ENCODE peak calls at places on chromosomes 2 and 18, in seven cellular contexts. Z is body of pancreas; Y is suprapubic skin; I is mucosa of descending colon; P is CD4-positive, alpha-beta T cell; B is NB4; F is uterus. L is an unnamed sample.

GRCh38 chr2:10911291-10912075 is at the start of gene KCNF1:
- DNase-seq in F (no peak), Y (peak), P (no peak), Z (peak), B (peak), I (peak), L (no peak)

GRCh38 chr2:190180313-190181065 is 118.0 kb upstream of the MSTN start:
- DNase-seq in I (peak), Z (peak), P (no peak), B (peak), F (peak), Y (peak), L (no peak)

GRCh38 chr2:171185941-171186340 is 25.2 kb upstream of the TLK1 start:
- DNase-seq in B (no peak), P (no peak), I (no peak), Z (no peak), F (no peak), Y (no peak), L (no peak)

GRCh38 chr18:26262156-26262555 is 35.9 kb downstream of the TAF4B start:
- DNase-seq in Y (no peak), Z (no peak), I (no peak), F (no peak), P (no peak), B (no peak), L (no peak)

GRCh38 chr2:10252651-10253050 is 50.1 kb upstream of the HPCAL1 start:
- DNase-seq in Y (no peak), I (peak), P (no peak), B (peak), Z (no peak), F (no peak), L (peak)

GRCh38 chr18:13137939-13138821 is 80.4 kb upstream of the LDLRAD4 start:
- DNase-seq in F (peak), B (peak), Z (peak), Y (no peak), P (peak), I (peak), L (peak)

GRCh38 chr2:184727813-184728212 is 129.5 kb downstream of the ZNF804A start:
- DNase-seq in F (no peak), B (no peak), I (no peak), P (no peak), Z (no peak), Y (no peak), L (no peak)

GRCh38 chr2:43300781-43301586 is 74.6 kb upstream of the ZFP36L2 start:
- DNase-seq in Z (peak), F (no peak), P (no peak), B (no peak), I (no peak), Y (no peak), L (no peak)

GRCh38 chr2:221570321-221571107 is 1.6 kb downstream of the EPHA4 start:
- DNase-seq in Y (no peak), B (no peak), P (peak), F (peak), I (peak), Z (no peak), L (no peak)

GRCh38 chr2:56191617-56192016 is 7.8 kb downstream of the CCDC85A start:
- DNase-seq in I (no peak), Z (no peak), B (peak), Y (no peak), P (no peak), F (no peak), L (no peak)

GRCh38 chr2:239012936-239013669 is 165.2 kb downstream of the TWIST2 start:
- DNase-seq in Y (peak), Z (no peak), I (no peak), F (no peak), P (peak), B (no peak), L (no peak)

GRCh38 chr2:166331468-166331867 is 44.3 kb downstream of the SCN9A start:
- DNase-seq in P (no peak), F (no peak), B (no peak), I (no peak), Z (no peak), Y (no peak), L (no peak)

GRCh38 chr2:105487142-105488069 is 88.6 kb upstream of the FHL2 start:
- DNase-seq in I (peak), Z (no peak), B (no peak), F (no peak), Y (no peak), P (no peak), L (no peak)

GRCh38 chr2:27714851-27715291 is 51.2 kb downstream of the SLC4A1AP start:
- DNase-seq in Z (no peak), P (no peak), I (no peak), F (no peak), Y (no peak), B (no peak), L (no peak)

GRCh38 chr2:157441072-157441454 is 2.8 kb downstream of the CYTIP start:
- DNase-seq in I (no peak), Y (no peak), F (no peak), B (no peak), Z (peak), P (no peak), L (no peak)

GRCh38 chr2:106272202-106272807 is 78.2 kb upstream of the UXS1 start:
- DNase-seq in F (no peak), P (no peak), Z (no peak), I (no peak), Y (peak), B (peak), L (no peak)

GRCh38 chr2:178513876-178514275 is 33.6 kb downstream of the PLEKHA3 start:
- DNase-seq in Y (no peak), Z (no peak), F (no peak), I (no peak), B (no peak), P (no peak), L (no peak)

GRCh38 chr2:88074854-88075292 is 7.2 kb downstream of the SMYD1 start:
- DNase-seq in P (no peak), Z (no peak), F (no peak), B (peak), Y (no peak), I (no peak), L (no peak)

GRCh38 chr18:6504605-6505510 is 90.1 kb upstream of the L3MBTL4 start:
- DNase-seq in Z (no peak), I (no peak), F (no peak), P (no peak), Y (no peak), B (no peak), L (no peak)

GRCh38 chr2:75540994-75541393 is 19.7 kb downstream of the EVA1A start:
- DNase-seq in I (no peak), F (no peak), B (no peak), P (no peak), Y (no peak), Z (no peak), L (no peak)

GRCh38 chr18:48896875-48897511 is 53.8 kb downstream of the SMAD7 start:
- DNase-seq in Z (no peak), F (no peak), B (peak), P (no peak), Y (peak), I (peak), L (peak)

GRCh38 chr2:20567159-20567925 is 83.6 kb downstream of the HS1BP3 start:
- DNase-seq in Y (no peak), B (no peak), P (no peak), F (peak), I (no peak), Z (no peak), L (no peak)

GRCh38 chr2:231617059-231617926 is 24.6 kb downstream of the TEX44 start:
- DNase-seq in I (peak), Y (no peak), F (no peak), B (peak), Z (no peak), P (no peak), L (no peak)

GRCh38 chr2:168064011-168064998 is 183.1 kb downstream of the STK39 start:
- DNase-seq in P (no peak), B (no peak), Y (no peak), Z (no peak), I (no peak), F (no peak), L (no peak)

GRCh38 chr2:27408601-27409320 is 630 bp downstream of the PPM1G start:
- DNase-seq in Z (no peak), P (no peak), F (no peak), B (peak), Y (no peak), I (no peak), L (no peak)

GRCh38 chr2:95760839-95761525 is 169.2 kb downstream of the TRIM43 start:
- DNase-seq in B (peak), I (no peak), Z (no peak), P (no peak), Y (no peak), F (no peak), L (no peak)

GRCh38 chr18:34718610-34719009 is 8.5 kb downstream of the DTNA start:
- DNase-seq in B (no peak), F (no peak), Z (no peak), P (no peak), Y (no peak), I (no peak), L (no peak)

GRCh38 chr2:199462167-199462976 is 4.6 kb upstream of the SATB2 start:
- DNase-seq in F (no peak), P (no peak), B (peak), Z (no peak), Y (peak), I (peak), L (no peak)

GRCh38 chr18:64872710-64873458 is 724.0 kb upstream of the LINC00305 start:
- DNase-seq in Y (no peak), B (no peak), F (no peak), P (no peak), I (no peak), Z (no peak), L (no peak)

GRCh38 chr2:100580474-100581264 is 17.9 kb downstream of the PDCL3 start:
- DNase-seq in Y (no peak), B (peak), I (peak), Z (no peak), P (peak), F (no peak), L (peak)

GRCh38 chr2:39408351-39409136 is 28.5 kb downstream of the MAP4K3 start:
- DNase-seq in I (no peak), Y (no peak), Z (no peak), F (no peak), B (peak), P (no peak), L (no peak)

GRCh38 chr18:39872566-39872965 is 2082.5 kb upstream of the PIK3C3 start:
- DNase-seq in Z (no peak), I (no peak), F (no peak), Y (no peak), B (no peak), P (no peak), L (no peak)

GRCh38 chr2:239554761-239555565 is 154.1 kb upstream of the HDAC4 start:
- DNase-seq in I (no peak), Z (no peak), B (no peak), Y (peak), F (no peak), P (no peak), L (no peak)

GRCh38 chr2:230382108-230382507 is 33.9 kb upstream of the SP100 start:
- DNase-seq in Y (no peak), I (no peak), Z (no peak), F (no peak), B (no peak), P (no peak), L (no peak)

GRCh38 chr2:113157897-113158753 is 15.6 kb upstream of the PSD4 start:
- DNase-seq in Y (no peak), Z (peak), I (no peak), F (no peak), B (no peak), P (no peak), L (no peak)

GRCh38 chr2:223815884-223816570 is 21.4 kb downstream of the AP1S3 start:
- DNase-seq in I (no peak), Y (no peak), P (no peak), B (no peak), Z (no peak), F (no peak), L (no peak)

GRCh38 chr18:78507217-78507616 is 472.4 kb upstream of the SALL3 start:
- DNase-seq in Z (no peak), B (no peak), F (no peak), Y (no peak), P (no peak), I (no peak), L (no peak)

GRCh38 chr18:68428026-68428425 is 286.9 kb downstream of the TMX3 start:
- DNase-seq in Z (no peak), P (no peak), I (no peak), B (no peak), F (no peak), Y (no peak), L (no peak)

GRCh38 chr2:128808462-128809255 is 490.0 kb upstream of the HS6ST1 start:
- DNase-seq in F (no peak), Y (no peak), Z (no peak), I (no peak), B (no peak), P (no peak), L (no peak)

GRCh38 chr2:154713605-154714004 is 15.1 kb downstream of the KCNJ3 start:
- DNase-seq in Y (no peak), Z (no peak), B (no peak), F (no peak), I (no peak), P (no peak), L (no peak)

GRCh38 chr18:37218022-37218590 is 347.5 kb downstream of the CELF4 start:
- DNase-seq in B (no peak), Z (no peak), P (no peak), Y (no peak), I (no peak), F (no peak), L (no peak)
- TF ChIP-seq CTCF in B (no peak), Z (no peak), P (no peak), Y (no peak), I (no peak), F (no peak), L (no peak)

DNA sequence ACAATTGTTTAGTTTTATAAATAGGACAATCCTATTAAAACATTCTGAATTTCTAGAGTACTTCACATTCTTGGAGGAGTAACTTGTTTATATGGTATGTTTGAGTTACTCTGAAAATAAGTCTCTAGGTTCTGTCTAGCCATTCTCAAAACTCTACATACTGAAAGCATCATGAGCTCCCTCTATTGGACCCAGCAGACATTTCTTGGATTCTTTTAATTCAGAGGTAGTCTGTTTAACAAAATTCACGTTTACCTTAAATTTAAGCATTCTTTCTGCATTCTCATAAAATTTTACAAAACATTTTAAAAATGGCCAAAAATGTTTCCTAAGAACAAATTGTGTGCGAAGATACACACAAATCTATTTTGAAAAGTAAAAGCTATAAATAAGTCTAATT is 15.3 kb downstream of the SP9 start:
- DNase-seq in B (peak), F (no peak), Y (no peak), Z (no peak), P (no peak), I (no peak), L (no peak)
- TF ChIP-seq CTCF in B (peak), F (no peak), Y (no peak), Z (no peak), P (no peak), I (no peak), L (no peak)

GRCh38 chr2:120624738-120625446 is 110.8 kb upstream of the GLI2 start:
- DNase-seq in I (no peak), B (no peak), Z (peak), P (no peak), Y (no peak), F (no peak), L (no peak)

GRCh38 chr2:120626566-120626965 is 109.1 kb upstream of the GLI2 start:
- DNase-seq in F (no peak), I (no peak), B (no peak), Z (peak), P (no peak), Y (no peak), L (no peak)

GRCh38 chr2:120624056-120624737 is 111.5 kb upstream of the GLI2 start:
- DNase-seq in Z (peak), P (no peak), B (no peak), Y (no peak), I (no peak), F (no peak), L (no peak)

GRCh38 chr2:120628248-120628647 is 107.4 kb upstream of the GLI2 start:
- DNase-seq in B (no peak), F (no peak), I (no peak), Y (no peak), P (no peak), Z (no peak), L (no peak)

GRCh38 chr2:120625865-120626560 is 109.7 kb upstream of the GLI2 start:
- DNase-seq in Y (no peak), B (no peak), P (no peak), I (no peak), F (no peak), Z (peak), L (no peak)
- TF ChIP-seq CTCF in Y (no peak), B (no peak), P (no peak), I (no peak), F (no peak), Z (no peak), L (no peak)

GRCh38 chr2:226023383-226023782 is 623.9 kb downstream of the NYAP2 start:
- DNase-seq in Y (no peak), P (no peak), I (no peak), F (no peak), Z (no peak), B (peak), L (no peak)
- TF ChIP-seq CTCF in Y (no peak), P (no peak), I (no peak), F (no peak), Z (no peak), B (no peak), L (no peak)

L was measured in CD14-positive monocyte.